ENCODE peak calls at places on chromosomes 6 and 20, in four cellular contexts. G is brain microvascular endothelial cell, V is stomach, E is thoracic aorta. M is an unnamed sample.
A peak's percentile ranks its signal among the peaks of the same experiment; 100 is the strongest.

GRCh38 chr20:41329435-41330342 is 10.9 kb upstream of the LPIN3 start:
- DNase-seq in E (peak; percentile 80), G (peak; percentile 98), V (peak; percentile 42), M (peak; percentile 97)

GRCh38 chr6:133407320-133408100 is 166.4 kb downstream of the EYA4 start:
- DNase-seq in G (no peak), E (no peak), V (no peak), M (no peak)

GRCh38 chr6:151070666-151071065 is 169.1 kb upstream of the AKAP12 start:
- DNase-seq in E (no peak), V (no peak), G (peak; percentile 71), M (no peak)

GRCh38 chr20:38158701-38159325 is 6.3 kb downstream of the TGM2 start:
- DNase-seq in E (no peak), G (no peak), V (no peak), M (no peak)

GRCh38 chr6:126657556-126658129 is 317.7 kb downstream of the CENPW start:
- DNase-seq in V (no peak), G (peak; percentile 38), E (no peak), M (peak; percentile 48)

GRCh38 chr6:106609699-106610098 is 19.6 kb downstream of the RTN4IP1 start:
- DNase-seq in V (no peak), G (no peak), E (no peak), M (peak; percentile 30)

GRCh38 chr20:36113015-36113414 is 41.5 kb upstream of the EPB41L1 start:
- DNase-seq in E (no peak), V (no peak), G (no peak), M (no peak)

GRCh38 chr20:35702051-35702823 is 3.0 kb downstream of the ROMO1 start:
- DNase-seq in V (no peak), G (no peak), E (no peak), M (no peak)

GRCh38 chr6:108200631-108201030 is 34.8 kb downstream of the NR2E1 start:
- DNase-seq in G (peak; percentile 7), V (no peak), E (no peak), M (peak; percentile 76)

GRCh38 chr20:49448917-49449316 is 33.6 kb downstream of the KCNB1 start:
- DNase-seq in E (no peak), G (no peak), V (no peak), M (no peak)

GRCh38 chr6:112562348-112563220 is 215.5 kb downstream of the RFPL4B start:
- DNase-seq in G (peak; percentile 47), E (no peak), V (no peak), M (no peak)

GRCh38 chr6:55882731-55883595 is 7.6 kb upstream of the BMP5 start:
- DNase-seq in E (no peak), V (no peak), G (peak; percentile 84), M (peak; percentile 81)

GRCh38 chr6:63352587-63353281 is 33.0 kb upstream of the LGSN start:
- DNase-seq in E (no peak), G (peak; percentile 44), V (peak; percentile 45), M (peak; percentile 47)

GRCh38 chr20:40687384-40688128 is 1.5 kb downstream of the MAFB start:
- DNase-seq in G (no peak), V (peak; percentile 48), E (no peak), M (peak; percentile 41)

GRCh38 chr6:85372915-85373270 is 77.0 kb upstream of the NT5E start:
- DNase-seq in V (no peak), G (no peak), E (no peak), M (no peak)

GRCh38 chr6:1586256-1586655 is 23.5 kb upstream of the FOXC1 start:
- DNase-seq in G (no peak), E (no peak), V (no peak), M (no peak)

GRCh38 chr20:38599410-38599882 is 2.2 kb upstream of the ARHGAP40 start:
- DNase-seq in E (no peak), V (peak; percentile 85), G (no peak), M (peak; percentile 50)

GRCh38 chr20:4573564-4574355 is 147.9 kb upstream of the PRND start:
- DNase-seq in V (no peak), G (peak; percentile 95), E (no peak), M (peak; percentile 90)

GRCh38 chr6:44730771-44731391 is 343.4 kb downstream of the CDC5L start:
- DNase-seq in V (no peak), G (peak; percentile 19), E (no peak), M (no peak)

GRCh38 chr6:139131736-139132285 is 3.1 kb upstream of the HECA start:
- DNase-seq in V (no peak), G (no peak), E (no peak), M (no peak)

GRCh38 chr6:125918230-125918629 is 38.3 kb upstream of the HINT3 start:
- DNase-seq in G (no peak), V (no peak), E (no peak), M (no peak)

GRCh38 chr6:11766589-11767450 is 11.8 kb downstream of the ADTRP start:
- DNase-seq in G (peak; percentile 95), V (no peak), E (no peak), M (peak; percentile 99)

DNA sequence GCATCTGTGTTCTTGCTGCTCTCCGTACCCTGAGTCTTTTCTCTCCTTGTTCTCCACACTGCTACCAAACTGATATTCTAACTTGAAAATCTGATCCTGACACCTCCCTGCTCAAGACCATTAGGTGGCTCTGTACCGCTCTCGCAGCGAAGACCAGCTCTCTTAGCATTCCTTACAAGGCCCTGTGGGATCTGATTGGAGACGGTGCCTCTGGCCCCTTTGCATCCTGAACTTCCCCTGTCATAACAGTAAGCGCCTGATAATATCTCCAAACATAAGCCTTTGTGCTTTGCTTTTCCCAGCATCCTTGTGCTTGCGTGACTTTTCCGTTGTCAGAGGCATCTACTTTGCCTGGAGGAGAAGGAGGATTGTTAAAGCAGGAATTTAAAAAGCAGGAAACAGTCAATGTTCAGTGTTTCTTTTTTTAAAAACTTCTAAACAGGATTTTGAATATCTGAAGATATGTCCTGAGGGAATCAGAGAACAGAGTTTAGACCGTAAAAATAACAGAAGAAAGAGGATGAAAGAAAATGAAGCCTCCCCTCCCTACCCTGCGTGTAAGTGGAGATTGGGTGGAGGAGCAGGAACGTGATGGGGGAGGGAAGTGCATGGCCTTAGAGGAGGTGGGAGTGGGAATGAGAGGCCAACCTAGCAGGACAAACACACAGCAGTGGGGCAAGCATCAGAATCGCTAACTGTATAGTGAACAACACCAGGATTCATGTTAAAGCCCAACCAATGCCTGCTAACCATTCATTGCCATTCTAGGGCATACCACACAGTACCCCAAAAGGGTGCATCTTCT is 89.2 kb upstream of the STMND1 start:
- DNase-seq in E (no peak), V (no peak), G (peak; percentile 82), M (no peak)
- TF ChIP-seq CTCF in E (no peak), V (no peak), G (peak; percentile 62), M (no peak)

GRCh38 chr6:75673885-75674284 is 72.2 kb downstream of the SENP6 start:
- DNase-seq in V (no peak), G (no peak), E (no peak), M (no peak)

GRCh38 chr6:75676377-75676776 is 72.7 kb upstream of the MYO6 start:
- DNase-seq in V (no peak), E (no peak), G (no peak), M (no peak)
- H3K36me3 ChIP-seq in V (peaks cover 92% of the 10 kb centered on the region), E (peaks cover 37% of the 10 kb centered on the region), G (peaks cover 25% of the 10 kb centered on the region), M (peaks cover 8% of the 10 kb centered on the region)

DNA sequence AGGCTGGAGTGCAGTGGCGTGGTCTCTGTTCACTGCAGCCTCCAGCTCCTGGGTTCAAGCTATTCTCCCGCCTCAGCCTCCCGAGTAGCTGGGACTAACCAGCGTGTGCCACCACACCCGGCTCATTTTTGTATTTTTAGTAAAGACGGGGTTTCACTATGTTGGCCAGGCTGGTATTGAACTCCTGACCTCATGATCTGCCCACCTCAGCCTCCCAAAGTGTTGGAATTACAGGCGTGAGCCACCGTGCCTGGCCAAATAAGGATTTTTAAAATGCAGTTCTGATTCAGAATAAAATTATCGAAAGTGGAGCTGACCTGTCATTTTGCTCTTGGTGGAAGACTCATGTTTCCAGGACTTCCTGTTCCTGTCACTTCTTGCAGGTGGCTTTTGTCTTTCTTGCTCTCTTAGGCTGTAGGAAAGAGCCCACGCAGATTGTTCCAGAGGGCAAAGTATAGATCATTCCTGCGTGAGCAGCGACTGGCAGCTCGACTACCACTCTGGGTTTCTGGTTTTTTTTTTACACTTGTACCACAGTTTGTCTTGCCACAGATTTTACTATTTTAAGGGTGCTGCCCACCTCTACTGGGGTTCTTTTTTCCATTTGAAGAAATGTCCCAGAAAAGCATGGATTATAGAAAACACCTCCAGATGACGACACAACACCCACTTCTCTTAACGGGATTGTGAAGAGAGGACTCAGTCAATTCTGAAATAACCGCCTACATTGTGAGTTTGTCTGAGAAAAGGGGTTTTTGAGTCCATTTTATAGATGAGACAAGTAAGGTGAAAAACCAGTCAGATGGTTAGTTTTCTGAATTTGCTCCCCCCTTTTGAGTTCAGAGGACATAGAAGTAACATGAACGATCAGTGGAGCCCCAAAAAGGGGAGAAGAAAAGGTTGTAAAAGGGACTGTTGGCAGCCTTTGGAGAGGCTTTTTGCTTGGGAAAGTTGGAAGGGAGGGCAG is 7.5 kb downstream of the JARID2 start:
- DNase-seq in G (no peak), V (no peak), E (no peak), M (no peak)
- H3K4me3 ChIP-seq in G (no peak overlapping the region), V (no peak overlapping the region), E (no peak overlapping the region), M (no peak overlapping the region)

GRCh38 chr20:32018269-32019155 is 8.3 kb downstream of the CCM2L start:
- DNase-seq in G (no peak), E (no peak), V (peak; percentile 75), M (no peak)
- TF ChIP-seq CTCF in G (no peak), E (no peak), V (no peak), M (no peak)

DNA sequence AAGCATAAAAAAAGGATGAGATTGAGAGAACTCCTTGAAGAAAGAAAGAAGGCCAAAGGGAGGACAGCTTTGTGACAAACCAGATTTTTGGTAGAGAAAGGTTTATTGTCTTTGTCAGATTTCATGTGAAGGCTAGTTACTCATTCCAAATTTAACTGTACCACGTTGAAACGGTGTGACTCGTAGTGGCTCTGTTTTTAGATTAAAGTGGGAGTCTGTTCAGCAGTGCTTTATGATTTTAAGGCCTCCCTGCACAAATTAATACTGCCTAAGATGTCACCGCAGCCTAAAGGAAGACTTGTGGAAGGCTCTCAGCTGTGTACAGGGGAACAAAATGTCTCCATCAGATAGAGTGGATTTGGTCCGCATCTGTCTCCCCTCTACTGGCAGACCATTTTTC is 35.9 kb downstream of the CDC40 start:
- DNase-seq in G (no peak), E (no peak), V (no peak), M (no peak)
- H3K36me3 ChIP-seq in G (peaks cover 16% of the 10 kb centered on the region), E (peaks cover 44% of the 10 kb centered on the region), V (peaks cover 100% of the 10 kb centered on the region), M (peaks cover 9% of the 10 kb centered on the region)

DNA sequence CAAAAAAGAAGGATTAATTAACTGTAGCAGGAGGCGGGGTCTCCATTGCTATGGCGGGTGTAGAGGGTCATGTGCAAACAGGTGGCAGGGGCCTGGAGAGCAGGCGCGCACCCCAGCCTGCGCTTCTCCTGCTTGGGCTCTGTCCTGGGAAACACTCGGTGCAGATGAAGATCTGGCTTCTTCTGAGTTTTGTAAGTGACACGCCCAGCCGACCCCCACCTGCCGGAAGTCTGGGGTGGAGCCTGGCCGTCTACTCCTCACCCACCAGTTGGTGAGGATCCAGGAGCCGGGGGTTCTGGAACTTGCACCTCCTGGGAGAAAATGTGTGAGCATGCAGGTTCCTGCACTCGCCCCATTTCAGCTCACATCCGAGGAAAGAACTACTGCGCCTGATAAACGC is 19.3 kb downstream of the PMEPA1 start:
- DNase-seq in V (no peak), E (no peak), G (no peak), M (no peak)
- H3K4me3 ChIP-seq in V (no peak overlapping the region), E (no peak overlapping the region), G (no peak overlapping the region), M (no peak overlapping the region)

DNA sequence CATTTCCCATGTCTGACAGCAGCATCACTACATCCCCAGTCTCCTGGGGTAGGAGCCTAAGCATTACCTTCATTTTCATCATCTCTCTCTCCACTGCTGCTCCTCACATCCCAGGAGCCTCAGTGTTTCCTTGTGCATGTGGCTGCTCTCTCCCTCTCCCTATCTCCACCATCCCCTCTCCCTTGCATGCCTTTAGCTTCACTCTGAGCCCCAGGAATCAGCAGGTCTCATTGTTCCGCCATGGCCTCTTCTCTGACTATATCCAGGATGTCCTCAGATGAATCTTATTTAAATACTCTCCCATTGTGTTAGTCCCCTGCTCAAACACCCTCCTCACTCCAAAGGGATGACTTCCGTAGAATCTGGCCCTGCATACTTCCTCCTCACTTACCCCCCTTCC is 79.4 kb downstream of the FAXC start:
- DNase-seq in G (no peak), V (no peak), E (no peak), M (no peak)
- TF ChIP-seq CTCF in G (no peak), V (no peak), E (no peak), M (no peak)

M was measured in bronchial epithelial cell.